ENCODE peak calls at places on chromosomes 5 and 9, in four cellular contexts. I is heart left ventricle, P is ovary, M is kidney epithelial cell. O is an unnamed sample. For H3K36me3, the result is how much of the 10 kb centered on the place peaks cover.

GRCh38 chr9:85960688-85961093 is 19.7 kb downstream of the NAA35 start:
- DNase-seq in I (no peak), P (no peak), M (no peak), O (no peak)

GRCh38 chr5:142012186-142012785 is 541 bp downstream of the GNPDA1 start:
- DNase-seq in I (peak), M (no peak), P (peak), O (peak)

GRCh38 chr5:19172926-19173425 is 815.0 kb downstream of the CDH18 start:
- DNase-seq in P (no peak), I (no peak), M (no peak), O (no peak)

GRCh38 chr5:4549351-4549750 is 590.8 kb upstream of the ADAMTS16 start:
- DNase-seq in M (no peak), I (no peak), P (no peak), O (no peak)

GRCh38 chr9:105449081-105449480 is 1.2 kb downstream of the FSD1L start:
- DNase-seq in I (no peak), M (no peak), P (no peak), O (no peak)

GRCh38 chr9:115109486-115109885 is 8.5 kb downstream of the TNC start:
- DNase-seq in M (peak), P (no peak), I (no peak), O (no peak)

GRCh38 chr5:138180183-138180782 is 1.4 kb downstream of the KIF20A start:
- DNase-seq in M (peak), I (no peak), P (no peak), O (no peak)

GRCh38 chr9:969310-969692 is 7.2 kb upstream of the DMRT3 start:
- DNase-seq in M (no peak), I (no peak), P (no peak), O (no peak)

GRCh38 chr9:124635285-124635684 is 128.1 kb upstream of the NR5A1 start:
- DNase-seq in I (no peak), P (no peak), M (no peak), O (no peak)

GRCh38 chr9:78273761-78274160 is 23.2 kb upstream of the PSAT1 start:
- DNase-seq in I (no peak), P (no peak), M (no peak), O (no peak)

DNA sequence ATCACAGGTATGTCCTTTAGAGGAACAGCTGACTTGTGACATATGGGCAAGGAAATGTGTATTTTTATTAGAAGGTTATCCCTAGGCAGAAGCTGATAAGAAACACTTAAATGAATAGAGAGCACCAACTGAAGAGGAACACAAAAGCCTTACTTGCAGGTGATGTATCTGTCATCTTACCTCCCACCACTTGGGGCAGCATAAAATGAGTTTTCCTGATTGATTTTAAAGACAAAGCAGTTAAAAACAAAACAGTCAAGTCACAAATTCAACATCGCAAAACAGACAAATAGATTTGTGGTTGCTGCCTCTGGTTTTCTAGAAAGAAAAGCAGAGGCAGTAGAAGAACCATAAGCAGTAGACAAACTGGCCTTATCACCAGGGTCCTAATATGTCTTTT is 302.4 kb upstream of the ZNF462 start:
- DNase-seq in P (no peak), M (no peak), I (no peak), O (no peak)
- TF ChIP-seq CTCF in P (no peak), M (no peak), I (peak), O (no peak)

GRCh38 chr5:73514418-73514817 is 16.2 kb downstream of the BTF3 start:
- DNase-seq in I (no peak), M (no peak), P (no peak), O (no peak)
- H3K36me3 ChIP-seq in I (under half), M (under half), P (under half), O (under half)

DNA sequence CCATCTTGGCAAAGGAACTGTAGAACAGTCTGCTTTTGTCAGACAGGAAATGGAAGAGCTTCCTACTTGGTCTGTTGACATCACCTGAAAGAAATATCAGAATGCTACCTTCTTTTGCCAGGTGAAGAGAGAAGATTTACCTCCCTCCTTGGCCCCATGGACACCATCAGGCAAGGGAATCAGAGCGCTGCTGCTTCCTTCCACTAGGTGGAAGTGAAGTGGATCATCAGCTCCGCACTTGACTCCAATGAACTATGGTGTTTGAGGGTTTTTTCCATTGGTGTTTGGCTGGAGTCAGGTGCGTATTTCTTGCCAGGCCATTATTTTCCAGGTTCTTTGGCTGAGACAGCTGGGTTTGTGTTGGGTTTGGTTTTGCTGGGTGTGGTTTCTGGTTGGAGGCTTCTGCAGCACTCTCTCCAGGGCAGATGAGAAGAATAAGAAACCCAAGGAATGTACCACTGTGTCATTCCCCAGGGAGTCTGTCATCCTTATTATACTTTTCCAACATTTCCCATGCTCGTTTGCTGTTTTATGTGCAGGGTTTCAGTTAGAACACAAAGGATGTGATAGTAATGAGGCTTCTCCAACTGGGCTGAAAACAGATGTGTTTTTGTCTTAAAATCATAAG is 12.4 kb downstream of the SPATA31E1 start:
- DNase-seq in M (no peak), P (no peak), I (no peak), O (no peak)
- TF ChIP-seq CTCF in M (no peak), P (no peak), I (no peak), O (no peak)

GRCh38 chr9:98011122-98011521 is 28.0 kb downstream of the ANP32B start:
- DNase-seq in M (no peak), I (no peak), P (no peak), O (no peak)

GRCh38 chr9:98009437-98009836 is 26.3 kb downstream of the ANP32B start:
- DNase-seq in M (no peak), I (no peak), P (no peak), O (no peak)

GRCh38 chr9:98010450-98010849 is 27.3 kb downstream of the ANP32B start:
- DNase-seq in I (no peak), P (no peak), M (peak), O (no peak)

GRCh38 chr9:98008764-98009163 is 25.6 kb downstream of the ANP32B start:
- DNase-seq in P (no peak), M (no peak), I (no peak), O (no peak)

DNA sequence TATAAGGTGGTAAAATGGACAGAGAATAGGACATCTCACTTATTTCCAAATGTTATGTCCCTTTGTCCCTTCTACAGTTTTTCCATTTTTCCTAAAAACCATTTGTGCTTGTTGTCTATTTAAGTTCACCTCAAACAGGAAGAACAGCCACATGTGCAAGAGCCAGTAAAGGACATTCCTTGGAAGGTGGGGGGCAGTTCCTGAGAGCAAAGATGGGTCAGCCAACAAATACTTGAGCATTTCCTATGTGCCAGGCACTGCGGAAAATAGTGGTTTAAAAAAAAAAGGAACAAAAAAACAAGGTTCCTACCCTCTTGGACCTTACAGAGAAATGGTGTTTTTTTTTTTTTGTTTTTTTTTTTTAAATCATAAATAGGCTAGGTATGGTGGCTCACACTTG is 26.8 kb downstream of the ANP32B start:
- DNase-seq in P (no peak), M (no peak), I (no peak), O (no peak)
- H3K36me3 ChIP-seq in P (under half), M (under half), I (under half), O (half or more)

GRCh38 chr5:177605078-177605477 is 5.1 kb downstream of the B4GALT7 start:
- DNase-seq in P (no peak), M (no peak), I (no peak), O (no peak)

GRCh38 chr5:177605667-177606066 is 5.7 kb downstream of the B4GALT7 start:
- DNase-seq in I (no peak), P (no peak), M (no peak), O (no peak)

GRCh38 chr5:177607115-177607451 is 7.2 kb downstream of the B4GALT7 start:
- DNase-seq in P (no peak), I (no peak), M (no peak), O (no peak)

GRCh38 chr5:177607452-177608192 is 7.7 kb downstream of the B4GALT7 start:
- DNase-seq in I (peak), P (peak), M (peak), O (peak)

GRCh38 chr5:177606071-177607051 is 6.4 kb downstream of the B4GALT7 start:
- DNase-seq in I (no peak), P (no peak), M (no peak), O (no peak)
- TF ChIP-seq CTCF in I (no peak), P (no peak), M (no peak), O (no peak)

GRCh38 chr9:106974341-106974740 is 111.4 kb downstream of the ZNF462 start:
- DNase-seq in I (no peak), M (no peak), P (no peak), O (no peak)
- H3K36me3 ChIP-seq in I (under half), M (under half), P (under half), O (under half)

GRCh38 chr9:108779506-108779905 is 76.3 kb downstream of the ACTL7B start:
- DNase-seq in I (no peak), P (no peak), M (no peak), O (no peak)

GRCh38 chr9:108775901-108776306 is 79.9 kb downstream of the ACTL7B start:
- DNase-seq in M (no peak), P (no peak), I (no peak), O (no peak)

GRCh38 chr9:108780949-108781734 is 74.6 kb downstream of the ACTL7B start:
- DNase-seq in I (no peak), P (no peak), M (no peak), O (no peak)

GRCh38 chr9:108776920-108777650 is 78.7 kb downstream of the ACTL7B start:
- DNase-seq in M (peak), P (no peak), I (no peak), O (no peak)
- TF ChIP-seq CTCF in M (peak), P (no peak), I (no peak), O (no peak)

GRCh38 chr5:36217591-36217990 is 24.1 kb downstream of the NADK2 start:
- DNase-seq in P (no peak), I (no peak), M (no peak), O (no peak)

GRCh38 chr5:36222620-36223019 is 19.1 kb downstream of the NADK2 start:
- DNase-seq in P (no peak), I (no peak), M (no peak), O (no peak)

GRCh38 chr5:36214434-36214833 is 27.3 kb downstream of the NADK2 start:
- DNase-seq in I (no peak), M (no peak), P (no peak), O (no peak)

GRCh38 chr5:36215910-36216309 is 25.8 kb downstream of the NADK2 start:
- DNase-seq in P (no peak), M (no peak), I (no peak), O (no peak)

GRCh38 chr5:36217992-36218391 is 23.7 kb downstream of the NADK2 start:
- DNase-seq in M (no peak), I (no peak), P (no peak), O (no peak)
- H3K36me3 ChIP-seq in M (under half), I (under half), P (under half), O (under half)

GRCh38 chr9:136089697-136090045 is 5.4 kb downstream of the NACC2 start:
- DNase-seq in P (no peak), M (no peak), I (no peak), O (no peak)
- TF ChIP-seq CTCF in P (no peak), M (peak), I (no peak), O (peak)